ENCODE peak calls at places on chromosome 16, in nine cellular contexts. S, M, U, D, J, W, P, H and E are unnamed samples.

GRCh38 chr16:57623251-57624043 is 5.0 kb upstream of the ADGRG1 start:
- DNase-seq in S (no peak), M (no peak), U (no peak), D (no peak), J (peak), W (peak), P (peak), H (peak), E (peak)

GRCh38 chr16:90019543-90020259 is 445 bp upstream of the DBNDD1 start:
- DNase-seq in S (peak), M (peak), U (no peak), D (no peak), J (peak), W (no peak), P (peak), H (no peak), E (peak)

GRCh38 chr16:86798247-86799041 is 220.1 kb downstream of the FOXL1 start:
- DNase-seq in S (no peak), M (no peak), U (no peak), D (no peak), J (no peak), W (no peak), P (no peak), H (no peak), E (no peak)

GRCh38 chr16:50568187-50568830 is 20.1 kb downstream of the NKD1 start:
- DNase-seq in S (no peak), M (no peak), U (no peak), D (no peak), J (no peak), W (no peak), P (no peak), H (no peak), E (no peak)

GRCh38 chr16:29698042-29698441 is 19.1 kb downstream of the QPRT start:
- DNase-seq in S (no peak), M (no peak), U (no peak), D (no peak), J (no peak), W (no peak), P (no peak), H (no peak), E (no peak)

GRCh38 chr16:54176376-54176901 is 110.1 kb downstream of the IRX3 start:
- DNase-seq in S (no peak), M (no peak), U (no peak), D (no peak), J (no peak), W (no peak), P (peak), H (no peak), E (no peak)

GRCh38 chr16:401468-402348 is at the start of gene DECR2:
- DNase-seq in S (peak), M (no peak), U (peak), D (peak), J (peak), W (peak), P (peak), H (peak), E (peak)

GRCh38 chr16:62903961-62904502 is 867.8 kb upstream of the CDH8 start:
- DNase-seq in S (no peak), M (no peak), U (no peak), D (no peak), J (no peak), W (no peak), P (no peak), H (no peak), E (no peak)

GRCh38 chr16:10949424-10949970 is 5.1 kb downstream of the CLEC16A start:
- DNase-seq in S (no peak), M (no peak), U (no peak), D (no peak), J (no peak), W (no peak), P (no peak), H (no peak), E (no peak)

GRCh38 chr16:87809150-87809902 is 43.5 kb upstream of the KLHDC4 start:
- DNase-seq in S (peak), M (no peak), U (no peak), D (no peak), J (no peak), W (no peak), P (no peak), H (no peak), E (no peak)

GRCh38 chr16:50960517-50961202 is 190.4 kb downstream of the SALL1 start:
- DNase-seq in S (no peak), M (no peak), U (no peak), D (no peak), J (no peak), W (no peak), P (peak), H (no peak), E (no peak)

GRCh38 chr16:27851586-27851985 is 211.9 kb downstream of the GSG1L start:
- DNase-seq in S (no peak), M (no peak), U (no peak), D (no peak), J (no peak), W (no peak), P (no peak), H (no peak), E (no peak)

GRCh38 chr16:88376053-88376834 is 6.5 kb upstream of the ZNF469 start:
- DNase-seq in S (no peak), M (no peak), U (no peak), D (no peak), J (peak), W (peak), P (no peak), H (no peak), E (no peak)

GRCh38 chr16:66728117-66728787 is 23.2 kb downstream of the DYNC1LI2 start:
- DNase-seq in S (peak), M (no peak), U (no peak), D (no peak), J (peak), W (no peak), P (peak), H (peak), E (no peak)

GRCh38 chr16:11224096-11224893 is 31.7 kb downstream of the SOCS1 start:
- DNase-seq in S (no peak), M (no peak), U (no peak), D (peak), J (peak), W (no peak), P (peak), H (peak), E (peak)

GRCh38 chr16:66479661-66480264 is 52.7 kb downstream of the BEAN1 start:
- DNase-seq in S (no peak), M (no peak), U (no peak), D (no peak), J (peak), W (no peak), P (no peak), H (peak), E (no peak)

GRCh38 chr16:75965504-75966374 is 239.4 kb upstream of the CPHXL start:
- DNase-seq in S (no peak), M (no peak), U (no peak), D (no peak), J (no peak), W (no peak), P (no peak), H (no peak), E (no peak)

GRCh38 chr16:23384878-23385277 is 68.1 kb downstream of the COG7 start:
- DNase-seq in S (no peak), M (no peak), U (peak), D (no peak), J (no peak), W (no peak), P (no peak), H (no peak), E (no peak)

GRCh38 chr16:81711609-81712329 is 67.3 kb upstream of the PLCG2 start:
- DNase-seq in S (peak), M (peak), U (peak), D (no peak), J (no peak), W (no peak), P (no peak), H (no peak), E (no peak)

GRCh38 chr16:53565300-53565699 is 62.3 kb upstream of the AKTIP start:
- DNase-seq in S (no peak), M (no peak), U (no peak), D (no peak), J (no peak), W (no peak), P (no peak), H (no peak), E (no peak)

GRCh38 chr16:4011225-4011939 is 104.9 kb downstream of the ADCY9 start:
- DNase-seq in S (no peak), M (no peak), U (no peak), D (no peak), J (no peak), W (no peak), P (no peak), H (no peak), E (no peak)

GRCh38 chr16:52993179-52993578 is 59.5 kb downstream of the CHD9NB start:
- DNase-seq in S (no peak), M (no peak), U (no peak), D (no peak), J (no peak), W (no peak), P (no peak), H (no peak), E (no peak)

GRCh38 chr16:66899945-66900688 is 18.6 kb downstream of the CDH16 start:
- DNase-seq in S (peak), M (peak), U (no peak), D (no peak), J (peak), W (no peak), P (peak), H (peak), E (peak)

GRCh38 chr16:55842369-55843104 is 9.6 kb upstream of the CES1 start:
- DNase-seq in S (peak), M (peak), U (no peak), D (no peak), J (no peak), W (no peak), P (no peak), H (peak), E (no peak)

GRCh38 chr16:20918486-20919239 is 18.1 kb downstream of the LYRM1 start:
- DNase-seq in S (no peak), M (no peak), U (no peak), D (no peak), J (peak), W (no peak), P (no peak), H (peak), E (no peak)

GRCh38 chr16:49478107-49478506 is 104.5 kb downstream of the C16orf78 start:
- DNase-seq in S (no peak), M (no peak), U (no peak), D (no peak), J (no peak), W (no peak), P (no peak), H (no peak), E (no peak)

GRCh38 chr16:2364638-2365210 is 24.2 kb upstream of the ABCA3 start:
- DNase-seq in S (no peak), M (no peak), U (no peak), D (no peak), J (no peak), W (no peak), P (no peak), H (no peak), E (no peak)

GRCh38 chr16:30715777-30716445 is 16.9 kb downstream of the SRCAP start:
- DNase-seq in S (no peak), M (no peak), U (no peak), D (peak), J (no peak), W (no peak), P (no peak), H (no peak), E (no peak)

GRCh38 chr16:10941127-10941933 is 938 bp downstream of the DEXI start:
- DNase-seq in S (no peak), M (no peak), U (no peak), D (no peak), J (no peak), W (no peak), P (no peak), H (no peak), E (peak)

GRCh38 chr16:46673320-46674013 is 15.5 kb downstream of the VPS35 start:
- DNase-seq in S (peak), M (no peak), U (peak), D (no peak), J (no peak), W (no peak), P (peak), H (peak), E (no peak)

GRCh38 chr16:28903344-28904042 is 21.5 kb downstream of the RABEP2 start:
- DNase-seq in S (no peak), M (no peak), U (no peak), D (no peak), J (no peak), W (no peak), P (no peak), H (no peak), E (no peak)

GRCh38 chr16:86171329-86171728 is 272.4 kb downstream of the IRF8 start:
- DNase-seq in S (no peak), M (peak), U (no peak), D (no peak), J (no peak), W (no peak), P (no peak), H (no peak), E (no peak)

GRCh38 chr16:71748226-71748625 is 23.7 kb upstream of the PHLPP2 start:
- DNase-seq in S (no peak), M (no peak), U (no peak), D (no peak), J (no peak), W (no peak), P (no peak), H (no peak), E (no peak)